ENCODE peak calls at places on chromosomes 1 and 21, in seven cellular contexts. U is smooth muscle cell of the brain vasculature, K is pons, Q is upper lobe of right lung, B is T-helper 2 cell, A is NCI-H1105, G is GDM1. R is an unnamed sample.

GRCh38 chr1:4710592-4711190 is 56.3 kb downstream of the AJAP1 start:
- DNase-seq in U (no peak), G (no peak), K (no peak), B (no peak), A (no peak), Q (no peak), R (no peak)

GRCh38 chr1:214372092-214372491 is 91.1 kb downstream of the SMYD2 start:
- DNase-seq in G (no peak), Q (no peak), B (no peak), K (no peak), A (no peak), U (no peak), R (peak; percentile 11)

GRCh38 chr21:17784604-17785402 is 34.4 kb downstream of the C21orf91 start:
- DNase-seq in G (peak; percentile 4), Q (no peak), B (no peak), U (no peak), K (no peak), A (no peak), R (no peak)

GRCh38 chr1:177558372-177558771 is 387.6 kb downstream of the BRINP2 start:
- DNase-seq in A (no peak), U (no peak), Q (no peak), G (no peak), K (no peak), B (no peak), R (no peak)

GRCh38 chr1:214259353-214259982 is 21.5 kb upstream of the SMYD2 start:
- DNase-seq in U (no peak), Q (no peak), G (peak; percentile 12), K (no peak), A (no peak), B (no peak), R (no peak)

GRCh38 chr1:202501281-202501680 is 152.8 kb downstream of the PPP1R12B start:
- DNase-seq in A (peak; percentile 4), B (no peak), K (peak; percentile 77), Q (no peak), G (peak; percentile 3), U (no peak), R (no peak)

GRCh38 chr1:58500036-58500435 is 46.5 kb downstream of the OMA1 start:
- DNase-seq in K (no peak), Q (no peak), B (no peak), U (no peak), A (peak; percentile 0), G (no peak), R (no peak)

GRCh38 chr1:247043406-247043805 is 35.2 kb downstream of the ZNF670 start:
- DNase-seq in B (no peak), U (no peak), Q (no peak), A (no peak), G (no peak), K (peak; percentile 2), R (no peak)

GRCh38 chr1:176866011-176866410 is 298.5 kb downstream of the ASTN1 start:
- DNase-seq in G (no peak), A (no peak), B (no peak), Q (no peak), K (no peak), U (no peak), R (no peak)

GRCh38 chr1:9449106-9449627 is 90.1 kb upstream of the SLC25A33 start:
- DNase-seq in Q (no peak), B (no peak), U (no peak), A (no peak), K (no peak), G (no peak), R (peak; percentile 37)

GRCh38 chr1:87684194-87684593 is 355.5 kb downstream of the LMO4 start:
- DNase-seq in G (no peak), K (no peak), Q (no peak), B (no peak), A (peak; percentile 35), U (no peak), R (peak; percentile 18)

GRCh38 chr21:29245104-29245643 is 53.5 kb upstream of the BACH1 start:
- DNase-seq in U (no peak), A (no peak), K (peak; percentile 14), Q (no peak), B (no peak), G (no peak), R (no peak)

GRCh38 chr1:161038523-161039153 is at the start of gene TSTD1:
- DNase-seq in K (no peak), U (no peak), G (no peak), A (peak; percentile 80), B (peak; percentile 85), Q (peak; percentile 93), R (peak; percentile 42)

GRCh38 chr1:207807395-207808321 is 55.8 kb downstream of the CD46 start:
- DNase-seq in U (no peak), G (peak; percentile 48), B (no peak), A (no peak), K (peak; percentile 68), Q (no peak), R (no peak)

GRCh38 chr1:26290061-26290415 is 10.2 kb downstream of the SH3BGRL3 start:
- DNase-seq in B (no peak), A (no peak), G (no peak), U (no peak), K (no peak), Q (no peak), R (no peak)

GRCh38 chr1:212070720-212071302 is 35.3 kb downstream of the DTL start:
- DNase-seq in G (peak; percentile 13), B (no peak), U (peak; percentile 17), A (peak; percentile 4), K (peak; percentile 81), Q (no peak), R (no peak)

GRCh38 chr1:214415131-214415530 is 134.2 kb downstream of the SMYD2 start:
- DNase-seq in A (no peak), B (no peak), K (no peak), U (no peak), Q (no peak), G (no peak), R (no peak)

GRCh38 chr21:25708467-25709065 is 26.1 kb downstream of the ATP5PF start:
- DNase-seq in K (peak; percentile 59), G (no peak), B (peak; percentile 26), A (peak; percentile 14), U (peak; percentile 17), Q (no peak), R (no peak)

GRCh38 chr1:230621290-230622022 is 20.8 kb upstream of the COG2 start:
- DNase-seq in G (no peak), K (no peak), Q (no peak), U (no peak), A (no peak), B (no peak), R (no peak)

GRCh38 chr1:9249534-9250335 is 15.2 kb downstream of the H6PD start:
- DNase-seq in K (no peak), A (no peak), U (no peak), B (no peak), G (peak; percentile 16), Q (peak; percentile 81), R (peak; percentile 34)

GRCh38 chr1:13766906-13767564 is 67.0 kb downstream of the PRDM2 start:
- DNase-seq in A (no peak), B (no peak), Q (no peak), U (no peak), K (no peak), G (no peak), R (no peak)

GRCh38 chr1:25028910-25029599 is 99.0 kb upstream of the RUNX3 start:
- DNase-seq in Q (no peak), U (no peak), K (no peak), A (no peak), G (peak; percentile 32), B (no peak), R (no peak)

GRCh38 chr1:228097333-228098081 is 5.6 kb downstream of the C1orf35 start:
- DNase-seq in K (no peak), U (no peak), Q (peak; percentile 60), G (no peak), A (no peak), B (peak; percentile 3), R (no peak)

GRCh38 chr1:200372095-200372884 is 37.5 kb downstream of the ZNF281 start:
- DNase-seq in U (no peak), K (no peak), A (no peak), B (no peak), Q (no peak), G (no peak), R (no peak)

GRCh38 chr1:224447251-224447650 is 12.7 kb upstream of the WDR26 start:
- DNase-seq in B (no peak), A (no peak), U (no peak), G (no peak), Q (no peak), K (no peak), R (no peak)

GRCh38 chr21:28442085-28442484 is 550.6 kb downstream of the LTN1 start:
- DNase-seq in Q (no peak), A (no peak), U (no peak), K (no peak), B (no peak), G (no peak), R (no peak)

GRCh38 chr1:102838016-102838415 is 270.3 kb downstream of the COL11A1 start:
- DNase-seq in B (no peak), Q (no peak), U (no peak), A (no peak), K (no peak), G (no peak), R (no peak)

GRCh38 chr1:151342021-151342420 is 5.0 kb downstream of the RFX5 start:
- DNase-seq in G (no peak), U (no peak), A (no peak), Q (no peak), K (no peak), B (no peak), R (no peak)

GRCh38 chr21:38930838-38931237 is 125.1 kb downstream of the ETS2 start:
- DNase-seq in B (no peak), K (peak; percentile 71), U (no peak), G (no peak), A (no peak), Q (no peak), R (no peak)

GRCh38 chr1:41122851-41123518 is 101.5 kb upstream of the SLFNL1 start:
- DNase-seq in B (no peak), U (peak; percentile 51), G (no peak), Q (no peak), A (no peak), K (no peak), R (no peak)

GRCh38 chr1:7616953-7617352 is 154.1 kb upstream of the VAMP3 start:
- DNase-seq in B (no peak), K (no peak), U (no peak), G (no peak), Q (peak; percentile 25), A (no peak), R (no peak)

GRCh38 chr1:55723001-55723400 is 507.8 kb upstream of the USP24 start:
- DNase-seq in Q (no peak), K (no peak), B (no peak), U (no peak), A (no peak), G (no peak), R (no peak)

GRCh38 chr1:202952818-202953217 is 5.3 kb downstream of the ADIPOR1 start:
- DNase-seq in B (no peak), A (no peak), Q (no peak), U (no peak), K (peak; percentile 87), G (peak; percentile 9), R (no peak)

GRCh38 chr1:1603671-1604373 is 3.9 kb upstream of the FNDC10 start:
- DNase-seq in K (no peak), B (no peak), G (no peak), Q (peak; percentile 62), A (no peak), U (no peak), R (no peak)

GRCh38 chr1:165595561-165595960 is 35.5 kb upstream of the MGST3 start:
- DNase-seq in Q (no peak), B (no peak), G (no peak), K (no peak), A (no peak), U (no peak), R (no peak)

GRCh38 chr1:96538883-96539282 is 182.7 kb upstream of the PTBP2 start:
- DNase-seq in U (no peak), K (no peak), A (no peak), G (no peak), B (no peak), Q (no peak), R (no peak)

R was measured in occipital lobe.